ENCODE peak calls at places on chromosomes 5 and 9, in six cellular contexts. One of them, this sample, is unnamed.

GRCh38 chr9:115198018-115198417 is 80.1 kb upstream of the TNC start:
- DNase-seq in cardiac fibroblast: no peak
- DNase-seq in GM20000: no peak
- DNase-seq in breast epithelium: no peak
- DNase-seq in fibroblast of mammary gland: peak
- DNase-seq in heart right ventricle: peak
- DNase-seq in this sample: no peak

GRCh38 chr9:117414906-117415583 is at the start of gene ASTN2:
- DNase-seq in cardiac fibroblast: peak
- DNase-seq in GM20000: peak
- DNase-seq in breast epithelium: no peak
- DNase-seq in fibroblast of mammary gland: no peak
- DNase-seq in heart right ventricle: no peak
- DNase-seq in this sample: peak

GRCh38 chr5:38641003-38641402 is 84.6 kb upstream of the LIFR start:
- DNase-seq in cardiac fibroblast: peak
- DNase-seq in GM20000: no peak
- DNase-seq in breast epithelium: no peak
- DNase-seq in fibroblast of mammary gland: no peak
- DNase-seq in heart right ventricle: no peak
- DNase-seq in this sample: no peak

GRCh38 chr5:134304306-134304705 is 62.7 kb downstream of the CDKL3 start:
- DNase-seq in cardiac fibroblast: no peak
- DNase-seq in GM20000: no peak
- DNase-seq in breast epithelium: no peak
- DNase-seq in fibroblast of mammary gland: no peak
- DNase-seq in heart right ventricle: no peak
- DNase-seq in this sample: no peak

GRCh38 chr5:36944607-36945225 is 68.1 kb downstream of the NIPBL start:
- DNase-seq in cardiac fibroblast: peak
- DNase-seq in GM20000: peak
- DNase-seq in breast epithelium: no peak
- DNase-seq in fibroblast of mammary gland: peak
- DNase-seq in heart right ventricle: no peak
- DNase-seq in this sample: peak

GRCh38 chr5:171938358-171938757 is 68.1 kb downstream of the FBXW11 start:
- DNase-seq in cardiac fibroblast: no peak
- DNase-seq in GM20000: no peak
- DNase-seq in breast epithelium: no peak
- DNase-seq in fibroblast of mammary gland: no peak
- DNase-seq in heart right ventricle: no peak
- DNase-seq in this sample: no peak

GRCh38 chr5:133261993-133262392 is 210.2 kb downstream of the HSPA4 start:
- DNase-seq in cardiac fibroblast: no peak
- DNase-seq in GM20000: no peak
- DNase-seq in breast epithelium: no peak
- DNase-seq in fibroblast of mammary gland: no peak
- DNase-seq in heart right ventricle: no peak
- DNase-seq in this sample: no peak

GRCh38 chr5:5313081-5313736 is 109.3 kb upstream of the ICE1 start:
- DNase-seq in cardiac fibroblast: no peak
- DNase-seq in GM20000: no peak
- DNase-seq in breast epithelium: no peak
- DNase-seq in fibroblast of mammary gland: peak
- DNase-seq in heart right ventricle: no peak
- DNase-seq in this sample: no peak

GRCh38 chr9:94030318-94031179 is 53.7 kb upstream of the PTPDC1 start:
- DNase-seq in cardiac fibroblast: peak
- DNase-seq in GM20000: peak
- DNase-seq in breast epithelium: peak
- DNase-seq in fibroblast of mammary gland: peak
- DNase-seq in heart right ventricle: peak
- DNase-seq in this sample: peak

GRCh38 chr5:14351845-14352712 is 208.9 kb downstream of the TRIO start:
- DNase-seq in cardiac fibroblast: peak
- DNase-seq in GM20000: peak
- DNase-seq in breast epithelium: peak
- DNase-seq in fibroblast of mammary gland: peak
- DNase-seq in heart right ventricle: peak
- DNase-seq in this sample: peak

GRCh38 chr9:22240619-22241018 is 206.0 kb upstream of the DMRTA1 start:
- DNase-seq in cardiac fibroblast: peak
- DNase-seq in GM20000: peak
- DNase-seq in breast epithelium: no peak
- DNase-seq in fibroblast of mammary gland: peak
- DNase-seq in heart right ventricle: no peak
- DNase-seq in this sample: peak

GRCh38 chr9:69572611-69573010 is 99.6 kb downstream of the APBA1 start:
- DNase-seq in cardiac fibroblast: no peak
- DNase-seq in GM20000: no peak
- DNase-seq in breast epithelium: no peak
- DNase-seq in fibroblast of mammary gland: peak
- DNase-seq in heart right ventricle: no peak
- DNase-seq in this sample: no peak

GRCh38 chr9:134732392-134733110 is 90.9 kb downstream of the COL5A1 start:
- DNase-seq in cardiac fibroblast: peak
- DNase-seq in GM20000: no peak
- DNase-seq in breast epithelium: no peak
- DNase-seq in fibroblast of mammary gland: no peak
- DNase-seq in heart right ventricle: no peak
- DNase-seq in this sample: no peak

GRCh38 chr9:81266674-81267073 is 422.7 kb downstream of the TLE1 start:
- DNase-seq in cardiac fibroblast: no peak
- DNase-seq in GM20000: no peak
- DNase-seq in breast epithelium: no peak
- DNase-seq in fibroblast of mammary gland: peak
- DNase-seq in heart right ventricle: no peak
- DNase-seq in this sample: no peak

GRCh38 chr9:115492869-115493268 is 374.9 kb upstream of the TNC start:
- DNase-seq in cardiac fibroblast: no peak
- DNase-seq in GM20000: no peak
- DNase-seq in breast epithelium: no peak
- DNase-seq in fibroblast of mammary gland: no peak
- DNase-seq in heart right ventricle: no peak
- DNase-seq in this sample: no peak

GRCh38 chr9:71270554-71270953 is 149.1 kb upstream of the TRPM3 start:
- DNase-seq in cardiac fibroblast: no peak
- DNase-seq in GM20000: no peak
- DNase-seq in breast epithelium: no peak
- DNase-seq in fibroblast of mammary gland: peak
- DNase-seq in heart right ventricle: no peak
- DNase-seq in this sample: no peak

GRCh38 chr9:92771309-92771708 is 6.7 kb upstream of the BICD2 start:
- DNase-seq in cardiac fibroblast: no peak
- DNase-seq in GM20000: no peak
- DNase-seq in breast epithelium: no peak
- DNase-seq in fibroblast of mammary gland: no peak
- DNase-seq in heart right ventricle: no peak
- DNase-seq in this sample: no peak

GRCh38 chr5:56050566-56051292 is 56.0 kb upstream of the IL6ST start:
- DNase-seq in cardiac fibroblast: peak
- DNase-seq in GM20000: no peak
- DNase-seq in breast epithelium: no peak
- DNase-seq in fibroblast of mammary gland: no peak
- DNase-seq in heart right ventricle: no peak
- DNase-seq in this sample: no peak

GRCh38 chr9:136604823-136605525 is 57.7 kb upstream of the EGFL7 start:
- DNase-seq in cardiac fibroblast: no peak
- DNase-seq in GM20000: peak
- DNase-seq in breast epithelium: no peak
- DNase-seq in fibroblast of mammary gland: no peak
- DNase-seq in heart right ventricle: no peak
- DNase-seq in this sample: no peak

GRCh38 chr9:82560036-82560435 is 502.9 kb downstream of the RASEF start:
- DNase-seq in cardiac fibroblast: no peak
- DNase-seq in GM20000: no peak
- DNase-seq in breast epithelium: no peak
- DNase-seq in fibroblast of mammary gland: no peak
- DNase-seq in heart right ventricle: no peak
- DNase-seq in this sample: no peak

GRCh38 chr9:82560457-82560904 is 502.5 kb downstream of the RASEF start:
- DNase-seq in cardiac fibroblast: no peak
- DNase-seq in GM20000: no peak
- DNase-seq in breast epithelium: no peak
- DNase-seq in fibroblast of mammary gland: no peak
- DNase-seq in heart right ventricle: no peak
- DNase-seq in this sample: no peak

GRCh38 chr9:82565188-82565966 is 497.6 kb downstream of the RASEF start:
- DNase-seq in cardiac fibroblast: no peak
- DNase-seq in GM20000: no peak
- DNase-seq in breast epithelium: no peak
- DNase-seq in fibroblast of mammary gland: no peak
- DNase-seq in heart right ventricle: peak
- DNase-seq in this sample: no peak

GRCh38 chr9:82563094-82563493 is 499.8 kb downstream of the RASEF start:
- DNase-seq in cardiac fibroblast: no peak
- DNase-seq in GM20000: no peak
- DNase-seq in breast epithelium: no peak
- DNase-seq in fibroblast of mammary gland: no peak
- DNase-seq in heart right ventricle: no peak
- DNase-seq in this sample: no peak

GRCh38 chr9:82563841-82564240 is 499.1 kb downstream of the RASEF start:
- DNase-seq in cardiac fibroblast: no peak
- DNase-seq in GM20000: no peak
- DNase-seq in breast epithelium: no peak
- DNase-seq in fibroblast of mammary gland: no peak
- DNase-seq in heart right ventricle: no peak
- DNase-seq in this sample: no peak
- TF ChIP-seq CTCF in cardiac fibroblast: no peak
- TF ChIP-seq CTCF in GM20000: no peak
- TF ChIP-seq CTCF in breast epithelium: no peak
- TF ChIP-seq CTCF in fibroblast of mammary gland: no peak
- TF ChIP-seq CTCF in heart right ventricle: no peak
- TF ChIP-seq CTCF in this sample: no peak

DNA sequence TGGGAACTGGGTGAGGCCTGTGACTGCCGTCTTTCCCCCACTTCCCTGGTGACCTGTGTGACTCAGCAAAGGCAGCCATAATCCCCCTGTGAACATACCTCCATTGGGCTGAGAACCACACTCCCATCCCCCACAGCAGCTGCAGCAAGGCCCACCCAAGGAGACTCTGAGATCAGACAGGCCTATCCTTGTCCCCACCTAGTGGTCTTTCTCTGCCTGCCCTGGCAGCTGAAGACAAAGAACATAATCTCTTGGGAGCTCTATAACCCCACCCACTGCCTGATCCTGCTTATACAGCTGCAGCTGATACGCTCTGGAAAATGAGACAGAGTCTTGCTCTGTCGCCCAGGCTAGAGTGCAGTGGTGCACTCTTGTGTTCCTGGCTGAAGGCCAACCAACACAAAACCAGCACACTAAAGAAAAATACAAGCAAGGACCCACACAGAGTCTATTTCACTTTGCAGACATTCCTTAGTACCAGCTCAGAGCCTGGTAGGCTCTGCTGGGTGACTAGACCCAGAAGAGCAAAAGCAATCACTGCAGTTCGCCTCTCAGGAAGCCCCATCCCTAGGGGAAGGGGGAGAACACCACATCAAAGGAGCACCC is 106.7 kb downstream of the MCTP1 start:
- DNase-seq in cardiac fibroblast: peak
- DNase-seq in GM20000: no peak
- DNase-seq in breast epithelium: no peak
- DNase-seq in fibroblast of mammary gland: peak
- DNase-seq in heart right ventricle: no peak
- DNase-seq in this sample: no peak
- TF ChIP-seq CTCF in cardiac fibroblast: peak
- TF ChIP-seq CTCF in GM20000: no peak
- TF ChIP-seq CTCF in breast epithelium: no peak
- TF ChIP-seq CTCF in fibroblast of mammary gland: no peak
- TF ChIP-seq CTCF in heart right ventricle: peak
- TF ChIP-seq CTCF in this sample: no peak

DNA sequence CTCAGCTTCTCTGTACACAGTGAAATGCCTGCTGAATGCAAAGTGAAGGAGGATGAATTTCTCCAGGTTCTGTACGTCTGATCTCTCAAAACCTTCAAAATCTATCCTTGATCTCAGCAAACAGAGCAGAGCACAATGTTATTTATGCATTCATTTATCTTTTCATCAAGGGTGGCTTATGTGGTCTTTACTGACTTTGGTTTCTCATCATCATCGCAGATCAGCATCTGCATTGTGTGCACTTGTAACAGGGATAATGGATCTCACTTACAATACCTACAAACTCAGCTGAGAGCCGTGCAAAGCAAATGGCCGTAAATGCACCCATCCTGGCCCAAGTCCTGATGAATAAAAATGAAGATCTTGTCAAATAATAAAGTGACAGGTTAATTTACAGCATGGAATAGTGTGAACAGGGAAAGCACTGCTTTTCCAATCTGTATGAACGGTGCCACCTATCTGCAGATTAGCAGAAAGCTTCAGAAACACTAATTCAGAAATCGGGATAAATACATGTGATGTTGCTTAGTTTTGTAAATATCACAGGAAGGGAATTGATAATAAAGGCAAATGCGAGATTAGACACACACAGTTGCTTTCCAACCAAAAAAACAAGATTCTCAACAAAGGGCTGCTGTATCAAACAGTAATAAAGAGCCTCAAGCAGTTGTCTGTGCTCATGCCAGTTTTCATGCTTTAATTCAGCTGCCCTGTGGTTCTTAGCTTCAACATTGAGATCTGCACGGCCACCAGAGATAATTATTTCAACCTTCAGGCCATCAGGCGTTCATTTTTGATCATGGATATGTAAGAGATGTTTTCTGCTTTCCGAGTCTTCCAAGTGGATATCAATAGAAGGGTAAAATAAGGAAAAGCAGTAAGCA is 153.3 kb upstream of the POU5F2 start:
- DNase-seq in cardiac fibroblast: peak
- DNase-seq in GM20000: no peak
- DNase-seq in breast epithelium: no peak
- DNase-seq in fibroblast of mammary gland: peak
- DNase-seq in heart right ventricle: no peak
- DNase-seq in this sample: no peak
- TF ChIP-seq CTCF in cardiac fibroblast: peak
- TF ChIP-seq CTCF in GM20000: peak
- TF ChIP-seq CTCF in breast epithelium: no peak
- TF ChIP-seq CTCF in fibroblast of mammary gland: peak
- TF ChIP-seq CTCF in heart right ventricle: peak
- TF ChIP-seq CTCF in this sample: peak

DNA sequence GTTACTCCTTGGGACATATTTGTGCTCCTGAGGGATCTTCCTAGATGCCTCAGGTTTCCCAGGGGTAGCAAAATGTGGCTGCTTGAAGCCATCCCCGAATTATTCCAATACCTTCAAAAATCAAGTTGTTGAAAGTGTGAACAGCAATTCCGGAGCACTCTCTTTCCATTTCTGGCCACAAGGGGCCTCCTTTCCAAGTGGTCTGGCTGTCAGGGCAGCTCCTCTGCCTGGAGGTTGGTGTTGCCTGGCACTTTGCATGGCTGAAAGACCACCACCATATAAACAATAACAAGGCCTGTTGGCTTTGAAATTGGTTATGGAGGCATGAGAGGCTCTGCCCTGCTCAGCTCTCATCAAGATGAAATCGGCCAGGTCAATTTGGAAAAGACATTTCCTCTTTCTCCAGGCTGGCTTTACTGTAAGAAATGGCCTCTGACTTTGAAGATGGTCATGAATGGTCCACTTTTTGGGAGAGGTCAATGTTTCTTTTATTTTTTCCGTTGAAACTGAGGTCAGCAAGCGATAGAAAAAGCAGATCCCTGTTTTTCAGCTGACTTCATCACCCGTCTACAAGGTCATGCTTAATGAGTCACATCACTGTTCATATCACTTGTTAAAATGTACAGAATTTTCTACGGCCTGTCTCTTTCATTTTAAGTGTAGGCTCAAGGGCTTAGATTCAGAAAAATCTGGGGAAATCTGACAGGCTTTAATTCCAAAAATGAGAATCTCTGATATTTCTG is 481.1 kb upstream of the ZNF608 start:
- DNase-seq in cardiac fibroblast: peak
- DNase-seq in GM20000: no peak
- DNase-seq in breast epithelium: no peak
- DNase-seq in fibroblast of mammary gland: peak
- DNase-seq in heart right ventricle: peak
- DNase-seq in this sample: no peak
- TF ChIP-seq CTCF in cardiac fibroblast: peak
- TF ChIP-seq CTCF in GM20000: no peak
- TF ChIP-seq CTCF in breast epithelium: no peak
- TF ChIP-seq CTCF in fibroblast of mammary gland: peak
- TF ChIP-seq CTCF in heart right ventricle: peak
- TF ChIP-seq CTCF in this sample: peak

This sample was measured in GM10248.